ENCODE peak calls at places on chromosomes 6 and 20, in six cellular contexts. L, M, B, S, T and Y are unnamed samples.
A peak's percentile ranks its signal among the peaks of the same experiment; 100 is the strongest.

GRCh38 chr6:113067612-113068262 is 720.6 kb downstream of the RFPL4B start:
- DNase-seq in L (peak; percentile 44), S (peak; percentile 56), B (peak; percentile 14), T (no peak), M (no peak), Y (no peak)

GRCh38 chr20:50759678-50760077 is 28.3 kb downstream of the PARD6B start:
- DNase-seq in M (no peak), B (no peak), T (no peak), S (no peak), L (no peak), Y (no peak)

GRCh38 chr6:24893342-24893850 is 42.4 kb downstream of the RIPOR2 start:
- DNase-seq in M (no peak), B (no peak), S (no peak), T (no peak), L (no peak), Y (no peak)

GRCh38 chr6:169533656-169534421 is 168.0 kb downstream of the WDR27 start:
- DNase-seq in T (no peak), B (no peak), S (no peak), M (no peak), L (no peak), Y (no peak)

GRCh38 chr6:126761854-126762253 is 356.6 kb upstream of the RSPO3 start:
- DNase-seq in L (no peak), S (no peak), T (no peak), M (no peak), B (no peak), Y (peak; percentile 51)

GRCh38 chr20:57426156-57426769 is 35.1 kb downstream of the RBM38 start:
- DNase-seq in B (no peak), M (no peak), L (no peak), T (no peak), S (no peak), Y (no peak)

GRCh38 chr6:71406871-71407860 is 118.6 kb downstream of the OGFRL1 start:
- DNase-seq in T (peak; percentile 47), L (peak; percentile 53), B (no peak), S (peak; percentile 42), M (peak; percentile 64), Y (peak; percentile 10)

GRCh38 chr20:47818466-47818865 is 33.2 kb upstream of the SULF2 start:
- DNase-seq in L (no peak), B (no peak), M (no peak), T (no peak), S (no peak), Y (no peak)

GRCh38 chr6:95866732-95867131 is 149.0 kb upstream of the FUT9 start:
- DNase-seq in S (no peak), B (peak; percentile 39), T (peak; percentile 2), M (peak; percentile 67), L (peak; percentile 12), Y (peak; percentile 35)

GRCh38 chr6:136341367-136341766 is 51.7 kb upstream of the BCLAF1 start:
- DNase-seq in B (no peak), M (no peak), S (no peak), T (no peak), L (no peak), Y (no peak)

GRCh38 chr6:166955121-166955864 is 1.1 kb downstream of the RNASET2 start:
- DNase-seq in M (peak; percentile 44), T (no peak), S (no peak), B (no peak), L (peak; percentile 26), Y (peak; percentile 36)

GRCh38 chr20:17530716-17531536 is at the start of gene BFSP1:
- DNase-seq in L (peak; percentile 69), S (peak; percentile 81), T (peak; percentile 70), B (peak; percentile 35), M (peak; percentile 88), Y (peak; percentile 96)

GRCh38 chr20:10492065-10492464 is 57.0 kb downstream of the SLX4IP start:
- DNase-seq in L (no peak), S (peak; percentile 51), B (no peak), M (no peak), T (no peak), Y (no peak)

GRCh38 chr6:45625191-45625664 is 247.5 kb upstream of the SUPT3H start:
- DNase-seq in S (peak; percentile 88), T (no peak), M (no peak), B (no peak), L (peak; percentile 77), Y (no peak)

GRCh38 chr20:42173440-42173839 is 555.3 kb upstream of the CHD6 start:
- DNase-seq in S (no peak), T (no peak), M (no peak), B (no peak), L (no peak), Y (no peak)

GRCh38 chr6:125340946-125341345 is 39.2 kb upstream of the HDDC2 start:
- DNase-seq in S (no peak), M (no peak), T (no peak), B (no peak), L (no peak), Y (no peak)

GRCh38 chr20:63509088-63509564 is 10.2 kb upstream of the EEF1A2 start:
- DNase-seq in B (no peak), L (no peak), T (no peak), S (peak; percentile 37), M (no peak), Y (no peak)

GRCh38 chr20:57209413-57209812 is 57.0 kb downstream of the BMP7 start:
- DNase-seq in L (no peak), B (no peak), M (no peak), T (no peak), S (no peak), Y (no peak)

GRCh38 chr20:45097485-45098095 is 3.3 kb downstream of the KCNS1 start:
- DNase-seq in M (peak; percentile 72), L (no peak), T (no peak), B (no peak), S (peak; percentile 61), Y (no peak)

GRCh38 chr20:5596401-5597193 is 153.6 kb upstream of the SHLD1 start:
- DNase-seq in S (no peak), B (peak; percentile 84), L (no peak), T (no peak), M (no peak), Y (no peak)

GRCh38 chr6:35248300-35248699 is 11.2 kb upstream of the ZNF76 start:
- DNase-seq in S (peak; percentile 34), M (no peak), L (no peak), B (no peak), T (no peak), Y (no peak)

GRCh38 chr6:142013875-142014495 is 118.7 kb upstream of the GJE1 start:
- DNase-seq in L (peak; percentile 43), B (no peak), S (peak; percentile 23), M (no peak), T (no peak), Y (peak; percentile 13)

GRCh38 chr6:3229566-3230274 is 2.3 kb upstream of the TUBB2B start:
- DNase-seq in M (peak; percentile 81), T (no peak), B (peak; percentile 15), L (no peak), S (peak; percentile 16), Y (peak; percentile 75)

GRCh38 chr6:41039060-41039998 is at the start of gene UNC5CL:
- DNase-seq in B (peak; percentile 38), L (peak; percentile 76), T (peak; percentile 67), M (peak; percentile 88), S (peak; percentile 54), Y (peak; percentile 63)

GRCh38 chr6:37048851-37049734 is 43.6 kb downstream of the FGD2 start:
- DNase-seq in M (no peak), T (peak; percentile 47), B (peak; percentile 88), S (peak; percentile 84), L (peak; percentile 71), Y (no peak)

GRCh38 chr6:157650261-157650640 is 172.8 kb upstream of the SNX9 start:
- DNase-seq in T (no peak), L (no peak), S (peak; percentile 6), B (no peak), M (no peak), Y (no peak)

GRCh38 chr6:18997375-18997826 is 610.3 kb downstream of the RNF144B start:
- DNase-seq in T (peak; percentile 17), L (peak; percentile 79), S (peak; percentile 71), B (peak; percentile 78), M (peak; percentile 72), Y (peak; percentile 76)

GRCh38 chr6:104253236-104253635 is 606.5 kb downstream of the HACE1 start:
- DNase-seq in T (no peak), M (no peak), L (peak; percentile 22), B (no peak), S (no peak), Y (no peak)

GRCh38 chr6:66561479-66561878 is 854.5 kb upstream of the EYS start:
- DNase-seq in B (no peak), S (no peak), M (no peak), T (no peak), L (no peak), Y (no peak)

GRCh38 chr6:31203345-31203979 is 33.0 kb upstream of the POU5F1 start:
- DNase-seq in S (peak; percentile 94), T (peak; percentile 52), M (no peak), L (peak; percentile 92), B (peak; percentile 85), Y (no peak)

GRCh38 chr20:59273699-59274380 is 26.6 kb upstream of the EDN3 start:
- DNase-seq in S (no peak), L (no peak), M (no peak), T (no peak), B (no peak), Y (no peak)
- TF ChIP-seq EZH2 in S (no peak), L (no peak), M (no peak), T (no peak), B (peak; percentile 53), Y (no peak)

DNA sequence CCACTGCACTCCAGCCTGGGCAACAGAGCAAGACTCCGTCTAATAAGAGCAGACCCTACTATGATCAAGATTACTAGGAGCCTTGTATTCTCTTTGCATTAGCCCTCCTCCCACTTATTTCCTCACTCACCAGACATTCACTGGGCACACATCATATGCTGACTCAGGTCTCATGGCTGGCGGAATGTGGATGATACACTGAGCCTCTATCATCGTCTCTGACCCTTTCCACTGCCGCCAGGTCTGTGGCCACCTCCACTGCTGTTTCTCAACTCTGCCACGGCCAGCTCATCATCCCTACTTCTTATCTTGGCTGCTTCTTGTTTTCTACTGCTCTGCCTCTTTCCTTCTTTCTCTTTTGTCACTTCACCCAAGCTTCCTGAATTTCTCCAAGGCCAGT is 161.0 kb downstream of the BACH2 start:
- DNase-seq in T (no peak), M (no peak), S (peak; percentile 95), L (peak; percentile 40), B (no peak), Y (no peak)
- H3F3A ChIP-seq in T (no peaks in the 10 kb centered on the region), M (no peaks in the 10 kb centered on the region), S (peaks cover 47% of the 10 kb centered on the region), L (no peaks in the 10 kb centered on the region), B (no peaks in the 10 kb centered on the region), Y (no peaks in the 10 kb centered on the region)

GRCh38 chr6:14841901-14842421 is 403.9 kb upstream of the JARID2 start:
- DNase-seq in M (no peak), S (peak; percentile 96), T (no peak), B (no peak), L (peak; percentile 32), Y (no peak)

GRCh38 chr6:14849224-14849623 is 396.6 kb upstream of the JARID2 start:
- DNase-seq in S (no peak), L (no peak), B (no peak), M (no peak), T (no peak), Y (peak; percentile 80)

GRCh38 chr6:14848019-14848418 is 397.9 kb upstream of the JARID2 start:
- DNase-seq in M (no peak), L (no peak), S (peak; percentile 55), B (no peak), T (no peak), Y (no peak)

GRCh38 chr6:14844411-14844810 is 401.5 kb upstream of the JARID2 start:
- DNase-seq in T (no peak), B (no peak), L (no peak), M (no peak), S (no peak), Y (no peak)
- TF ChIP-seq EZH2 in T (no peak), B (no peak), L (no peak), M (no peak), S (no peak), Y (no peak)

GRCh38 chr6:26553739-26554668 is 15.8 kb downstream of the HMGN4 start:
- DNase-seq in T (peak; percentile 85), M (peak; percentile 84), B (peak; percentile 85), S (peak; percentile 95), L (peak; percentile 95), Y (peak; percentile 82)
- H3F3A ChIP-seq in T (peaks cover 56% of the 10 kb centered on the region), M (peaks cover 2% of the 10 kb centered on the region), B (peaks cover 33% of the 10 kb centered on the region), S (peaks cover 49% of the 10 kb centered on the region), L (no peaks in the 10 kb centered on the region), Y (peaks cover 59% of the 10 kb centered on the region)